ENCODE peak calls at places on chromosome 21, in ten cellular contexts. T, X, Q, D, P, B, O, Z, L and F are unnamed samples.
A peak's percentile ranks its signal among the peaks of the same experiment; 100 is the strongest.

GRCh38 chr21:17682924-17683323 is 70.2 kb upstream of the BTG3 start:
- DNase-seq in T (no peak), X (no peak), Q (no peak), D (no peak), P (no peak), B (no peak), O (no peak), Z (no peak), L (no peak), F (no peak)

GRCh38 chr21:35004289-35004688 is 44.8 kb downstream of the RUNX1 start:
- DNase-seq in T (no peak), X (no peak), Q (no peak), D (no peak), P (no peak), B (no peak), O (no peak), Z (no peak), L (no peak), F (no peak)

GRCh38 chr21:36910581-36911307 is 55.7 kb downstream of the HLCS start:
- DNase-seq in T (no peak), X (no peak), Q (no peak), D (peak; percentile 86), P (no peak), B (peak; percentile 92), O (no peak), Z (no peak), L (no peak), F (no peak)

GRCh38 chr21:36511484-36512227 is 31.7 kb upstream of the CLDN14 start:
- DNase-seq in T (no peak), X (no peak), Q (no peak), D (no peak), P (no peak), B (no peak), O (peak; percentile 44), Z (no peak), L (no peak), F (no peak)

GRCh38 chr21:37700641-37701202 is 215.5 kb downstream of the KCNJ6 start:
- DNase-seq in T (peak; percentile 84), X (peak; percentile 73), Q (peak; percentile 73), D (peak; percentile 84), P (peak; percentile 67), B (peak; percentile 86), O (peak; percentile 90), Z (peak; percentile 56), L (peak; percentile 74), F (peak; percentile 77)

GRCh38 chr21:32392880-32393676 is at the start of gene URB1:
- DNase-seq in T (peak; percentile 94), X (peak; percentile 49), Q (peak; percentile 80), D (peak; percentile 79), P (peak; percentile 93), B (peak; percentile 81), O (peak; percentile 91), Z (peak; percentile 46), L (peak; percentile 81), F (peak; percentile 90)

GRCh38 chr21:43302356-43302700 is 124.6 kb downstream of the SIK1 start:
- DNase-seq in T (no peak), X (no peak), Q (no peak), D (no peak), P (no peak), B (no peak), O (no peak), Z (no peak), L (no peak), F (no peak)

GRCh38 chr21:34510148-34511142 is 1.6 kb downstream of the KCNE1 start:
- DNase-seq in T (peak; percentile 69), X (peak; percentile 18), Q (peak; percentile 39), D (peak; percentile 69), P (peak; percentile 88), B (peak; percentile 70), O (peak; percentile 45), Z (no peak), L (peak; percentile 82), F (peak; percentile 87)

GRCh38 chr21:26194811-26195251 is 24.3 kb upstream of the APP start:
- DNase-seq in T (no peak), X (no peak), Q (no peak), D (no peak), P (no peak), B (peak; percentile 28), O (no peak), Z (no peak), L (no peak), F (no peak)

GRCh38 chr21:32807717-32808380 is 36.3 kb upstream of the PAXBP1 start:
- DNase-seq in T (no peak), X (no peak), Q (peak; percentile 3), D (no peak), P (no peak), B (peak; percentile 23), O (no peak), Z (no peak), L (peak; percentile 37), F (no peak)

GRCh38 chr21:34774750-34775149 is 106.0 kb downstream of the CLIC6 start:
- DNase-seq in T (no peak), X (no peak), Q (no peak), D (no peak), P (no peak), B (no peak), O (no peak), Z (no peak), L (no peak), F (no peak)

GRCh38 chr21:34926784-34927548 is 122.1 kb downstream of the RUNX1 start:
- DNase-seq in T (peak; percentile 51), X (no peak), Q (no peak), D (peak; percentile 33), P (no peak), B (no peak), O (no peak), Z (no peak), L (no peak), F (peak; percentile 73)

GRCh38 chr21:15775981-15776380 is 46.2 kb downstream of the USP25 start:
- DNase-seq in T (no peak), X (no peak), Q (peak; percentile 82), D (no peak), P (no peak), B (peak; percentile 77), O (no peak), Z (no peak), L (no peak), F (no peak)

GRCh38 chr21:27678511-27678910 is 711.6 kb upstream of the ADAMTS5 start:
- DNase-seq in T (no peak), X (no peak), Q (no peak), D (no peak), P (no peak), B (no peak), O (no peak), Z (no peak), L (no peak), F (no peak)

GRCh38 chr21:33451634-33452071 is 28.1 kb downstream of the TMEM50B start:
- DNase-seq in T (no peak), X (no peak), Q (peak; percentile 52), D (peak; percentile 9), P (no peak), B (peak; percentile 12), O (no peak), Z (no peak), L (no peak), F (peak; percentile 19)

GRCh38 chr21:37257526-37257966 is 9.6 kb downstream of the VPS26C start:
- DNase-seq in T (no peak), X (no peak), Q (no peak), D (peak; percentile 42), P (no peak), B (peak; percentile 36), O (no peak), Z (no peak), L (no peak), F (no peak)

GRCh38 chr21:42731264-42732032 is 78.0 kb downstream of the PDE9A start:
- DNase-seq in T (no peak), X (peak; percentile 54), Q (no peak), D (no peak), P (no peak), B (no peak), O (no peak), Z (no peak), L (no peak), F (peak; percentile 75)

GRCh38 chr21:39016740-39017315 is 166.4 kb downstream of the PSMG1 start:
- DNase-seq in T (no peak), X (no peak), Q (no peak), D (no peak), P (no peak), B (no peak), O (peak; percentile 85), Z (peak; percentile 23), L (no peak), F (no peak)
- H3K4me2 ChIP-seq in T (no peak overlapping the region), X (no peak overlapping the region), Q (no peak overlapping the region), D (no peak overlapping the region), P (no peak overlapping the region), B (no peak overlapping the region), O (peak overlapping the region; percentile 50), Z (no peak overlapping the region), L (no peak overlapping the region), F (no peak overlapping the region)

GRCh38 chr21:40466893-40467483 is 380.0 kb downstream of the DSCAM start:
- DNase-seq in T (peak; percentile 2), X (no peak), Q (peak; percentile 8), D (peak; percentile 9), P (no peak), B (no peak), O (peak; percentile 4), Z (no peak), L (peak; percentile 33), F (peak; percentile 62)

GRCh38 chr21:40471103-40471502 is 375.9 kb downstream of the DSCAM start:
- DNase-seq in T (no peak), X (no peak), Q (no peak), D (no peak), P (no peak), B (no peak), O (no peak), Z (no peak), L (no peak), F (no peak)

DNA sequence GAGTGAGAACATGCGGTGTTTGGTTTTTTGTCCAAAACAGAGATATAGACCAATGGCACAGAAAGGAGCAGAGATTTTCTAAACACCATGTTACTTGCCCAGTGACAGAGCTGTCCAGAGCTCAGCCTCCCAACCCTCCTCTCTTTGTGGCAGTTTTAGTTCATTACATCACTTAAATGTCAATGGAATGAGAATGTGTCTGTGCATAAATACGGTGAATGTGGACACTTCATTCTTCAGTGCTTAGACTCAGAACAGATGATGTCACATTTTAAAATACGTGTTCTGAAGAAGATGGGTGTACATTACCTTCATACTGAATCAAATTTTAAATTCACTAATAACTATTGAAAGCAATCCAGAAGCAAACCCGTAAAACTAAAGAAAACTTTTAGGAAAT is 374.9 kb downstream of the DSCAM start:
- DNase-seq in T (no peak), X (no peak), Q (no peak), D (no peak), P (no peak), B (no peak), O (no peak), Z (no peak), L (no peak), F (no peak)
- H3K4me2 ChIP-seq in T (no peak overlapping the region), X (no peak overlapping the region), Q (no peak overlapping the region), D (no peak overlapping the region), P (no peak overlapping the region), B (no peak overlapping the region), O (no peak overlapping the region), Z (no peak overlapping the region), L (no peak overlapping the region), F (no peak overlapping the region)

GRCh38 chr21:29477941-29478340 is 179.2 kb downstream of the BACH1 start:
- DNase-seq in T (peak; percentile 28), X (no peak), Q (peak; percentile 15), D (no peak), P (no peak), B (peak; percentile 82), O (no peak), Z (no peak), L (no peak), F (no peak)
- H3K4me2 ChIP-seq in T (no peak overlapping the region), X (no peak overlapping the region), Q (no peak overlapping the region), D (no peak overlapping the region), P (no peak overlapping the region), B (no peak overlapping the region), O (no peak overlapping the region), Z (no peak overlapping the region), L (no peak overlapping the region), F (no peak overlapping the region)

GRCh38 chr21:46454142-46454541 is 4.5 kb upstream of the DIP2A start:
- DNase-seq in T (no peak), X (no peak), Q (no peak), D (no peak), P (no peak), B (no peak), O (no peak), Z (no peak), L (no peak), F (no peak)
- H3K4me2 ChIP-seq in T (no peak overlapping the region), X (no peak overlapping the region), Q (no peak overlapping the region), D (no peak overlapping the region), P (no peak overlapping the region), B (no peak overlapping the region), O (no peak overlapping the region), Z (no peak overlapping the region), L (no peak overlapping the region), F (no peak overlapping the region)